ENCODE peak calls at places on chromosomes 11 and 22, in eight cellular contexts. One of them, this sample, is unnamed.

GRCh38 chr11:104490182-104490581 is 326.2 kb upstream of the PDGFD start:
- DNase-seq in GM23338: peak; percentile 21
- DNase-seq in OCI-LY7: no peak
- DNase-seq in aorta: no peak
- DNase-seq in naive thymus-derived CD4-positive, alpha-beta T cell: no peak
- DNase-seq in PC-9: no peak
- DNase-seq in upper lobe of right lung: no peak
- DNase-seq in lung: no peak
- DNase-seq in this sample: no peak

GRCh38 chr22:48577691-48578090 is 1250.0 kb downstream of the BRD1 start:
- DNase-seq in upper lobe of right lung: no peak
- DNase-seq in aorta: peak; percentile 23
- DNase-seq in GM23338: no peak
- DNase-seq in OCI-LY7: no peak
- DNase-seq in naive thymus-derived CD4-positive, alpha-beta T cell: no peak
- DNase-seq in lung: no peak
- DNase-seq in PC-9: no peak
- DNase-seq in this sample: no peak

GRCh38 chr11:78419327-78419726 is 1.7 kb upstream of the GAB2 start:
- DNase-seq in lung: peak; percentile 56
- DNase-seq in OCI-LY7: no peak
- DNase-seq in upper lobe of right lung: no peak
- DNase-seq in aorta: peak; percentile 84
- DNase-seq in naive thymus-derived CD4-positive, alpha-beta T cell: no peak
- DNase-seq in PC-9: peak; percentile 45
- DNase-seq in GM23338: no peak
- DNase-seq in this sample: no peak

GRCh38 chr11:43547900-43548381 is 132.6 kb upstream of the HSD17B12 start:
- DNase-seq in PC-9: no peak
- DNase-seq in naive thymus-derived CD4-positive, alpha-beta T cell: peak; percentile 13
- DNase-seq in aorta: no peak
- DNase-seq in lung: no peak
- DNase-seq in OCI-LY7: no peak
- DNase-seq in upper lobe of right lung: no peak
- DNase-seq in GM23338: peak; percentile 72
- DNase-seq in this sample: no peak

GRCh38 chr11:126599498-126599897 is 244.0 kb downstream of the ST3GAL4 start:
- DNase-seq in upper lobe of right lung: no peak
- DNase-seq in GM23338: no peak
- DNase-seq in naive thymus-derived CD4-positive, alpha-beta T cell: no peak
- DNase-seq in OCI-LY7: no peak
- DNase-seq in lung: no peak
- DNase-seq in PC-9: no peak
- DNase-seq in aorta: no peak
- DNase-seq in this sample: no peak

GRCh38 chr11:128692750-128693578 is 908 bp upstream of the FLI1 start:
- DNase-seq in upper lobe of right lung: peak; percentile 73
- DNase-seq in PC-9: no peak
- DNase-seq in lung: no peak
- DNase-seq in OCI-LY7: peak; percentile 42
- DNase-seq in GM23338: peak; percentile 63
- DNase-seq in naive thymus-derived CD4-positive, alpha-beta T cell: peak; percentile 27
- DNase-seq in aorta: peak; percentile 71
- DNase-seq in this sample: peak; percentile 51

GRCh38 chr22:39251762-39252460 is 7.1 kb upstream of the PDGFB start:
- DNase-seq in OCI-LY7: no peak
- DNase-seq in PC-9: peak; percentile 89
- DNase-seq in upper lobe of right lung: no peak
- DNase-seq in GM23338: no peak
- DNase-seq in naive thymus-derived CD4-positive, alpha-beta T cell: no peak
- DNase-seq in lung: no peak
- DNase-seq in aorta: no peak
- DNase-seq in this sample: peak; percentile 54

GRCh38 chr11:203056-203944 is 3.9 kb downstream of the BET1L start:
- DNase-seq in aorta: peak; percentile 17
- DNase-seq in lung: peak; percentile 25
- DNase-seq in upper lobe of right lung: peak; percentile 48
- DNase-seq in naive thymus-derived CD4-positive, alpha-beta T cell: no peak
- DNase-seq in PC-9: no peak
- DNase-seq in OCI-LY7: no peak
- DNase-seq in GM23338: no peak
- DNase-seq in this sample: no peak

GRCh38 chr22:41243361-41243760 is 2.6 kb upstream of the CHADL start:
- DNase-seq in upper lobe of right lung: no peak
- DNase-seq in lung: no peak
- DNase-seq in PC-9: no peak
- DNase-seq in naive thymus-derived CD4-positive, alpha-beta T cell: no peak
- DNase-seq in OCI-LY7: no peak
- DNase-seq in aorta: no peak
- DNase-seq in GM23338: no peak
- DNase-seq in this sample: peak; percentile 44

GRCh38 chr22:46591890-46592289 is 28.3 kb upstream of the GRAMD4 start:
- DNase-seq in naive thymus-derived CD4-positive, alpha-beta T cell: no peak
- DNase-seq in GM23338: no peak
- DNase-seq in OCI-LY7: no peak
- DNase-seq in aorta: peak; percentile 52
- DNase-seq in lung: no peak
- DNase-seq in PC-9: no peak
- DNase-seq in upper lobe of right lung: no peak
- DNase-seq in this sample: no peak

GRCh38 chr11:47726878-47727514 is 11.8 kb upstream of the AGBL2 start:
- DNase-seq in aorta: no peak
- DNase-seq in OCI-LY7: no peak
- DNase-seq in PC-9: no peak
- DNase-seq in upper lobe of right lung: no peak
- DNase-seq in GM23338: no peak
- DNase-seq in lung: no peak
- DNase-seq in naive thymus-derived CD4-positive, alpha-beta T cell: no peak
- DNase-seq in this sample: no peak

GRCh38 chr11:34050536-34050935 is 995 bp upstream of the CAPRIN1 start:
- DNase-seq in GM23338: no peak
- DNase-seq in lung: no peak
- DNase-seq in PC-9: no peak
- DNase-seq in naive thymus-derived CD4-positive, alpha-beta T cell: no peak
- DNase-seq in OCI-LY7: peak; percentile 13
- DNase-seq in upper lobe of right lung: no peak
- DNase-seq in aorta: no peak
- DNase-seq in this sample: no peak

GRCh38 chr11:4704054-4704789 is at the start of gene MMP26:
- DNase-seq in upper lobe of right lung: no peak
- DNase-seq in lung: no peak
- DNase-seq in PC-9: no peak
- DNase-seq in aorta: no peak
- DNase-seq in naive thymus-derived CD4-positive, alpha-beta T cell: no peak
- DNase-seq in GM23338: peak; percentile 69
- DNase-seq in OCI-LY7: no peak
- DNase-seq in this sample: no peak

GRCh38 chr11:110921742-110922200 is 209.5 kb upstream of the ARHGAP20 start:
- DNase-seq in OCI-LY7: no peak
- DNase-seq in PC-9: peak; percentile 58
- DNase-seq in GM23338: peak; percentile 32
- DNase-seq in upper lobe of right lung: no peak
- DNase-seq in naive thymus-derived CD4-positive, alpha-beta T cell: no peak
- DNase-seq in aorta: peak; percentile 46
- DNase-seq in lung: peak; percentile 32
- DNase-seq in this sample: no peak

GRCh38 chr22:49094858-49095257 is 732.8 kb downstream of the BRD1 start:
- DNase-seq in aorta: peak; percentile 16
- DNase-seq in PC-9: no peak
- DNase-seq in GM23338: no peak
- DNase-seq in naive thymus-derived CD4-positive, alpha-beta T cell: no peak
- DNase-seq in lung: no peak
- DNase-seq in OCI-LY7: no peak
- DNase-seq in upper lobe of right lung: no peak
- DNase-seq in this sample: no peak

GRCh38 chr11:13284776-13285588 is 7.4 kb downstream of the BMAL1 start:
- DNase-seq in naive thymus-derived CD4-positive, alpha-beta T cell: no peak
- DNase-seq in GM23338: no peak
- DNase-seq in OCI-LY7: no peak
- DNase-seq in lung: no peak
- DNase-seq in aorta: no peak
- DNase-seq in PC-9: no peak
- DNase-seq in upper lobe of right lung: no peak
- DNase-seq in this sample: no peak
- H3K4me1 ChIP-seq in naive thymus-derived CD4-positive, alpha-beta T cell: peaks cover 43% of the 10 kb centered on the region
- H3K4me1 ChIP-seq in GM23338: peaks cover 10% of the 10 kb centered on the region
- H3K4me1 ChIP-seq in OCI-LY7: no peaks in the 10 kb centered on the region
- H3K4me1 ChIP-seq in lung: peaks cover 8% of the 10 kb centered on the region
- H3K4me1 ChIP-seq in aorta: peaks cover 10% of the 10 kb centered on the region
- H3K4me1 ChIP-seq in PC-9: no peaks in the 10 kb centered on the region
- H3K4me1 ChIP-seq in upper lobe of right lung: peaks cover 9% of the 10 kb centered on the region
- H3K4me1 ChIP-seq in this sample: peaks cover 5% of the 10 kb centered on the region

GRCh38 chr22:23591846-23592245 is 11.8 kb upstream of the IGLL1 start:
- DNase-seq in GM23338: no peak
- DNase-seq in aorta: no peak
- DNase-seq in naive thymus-derived CD4-positive, alpha-beta T cell: no peak
- DNase-seq in upper lobe of right lung: no peak
- DNase-seq in OCI-LY7: no peak
- DNase-seq in PC-9: no peak
- DNase-seq in lung: no peak
- DNase-seq in this sample: no peak

DNA sequence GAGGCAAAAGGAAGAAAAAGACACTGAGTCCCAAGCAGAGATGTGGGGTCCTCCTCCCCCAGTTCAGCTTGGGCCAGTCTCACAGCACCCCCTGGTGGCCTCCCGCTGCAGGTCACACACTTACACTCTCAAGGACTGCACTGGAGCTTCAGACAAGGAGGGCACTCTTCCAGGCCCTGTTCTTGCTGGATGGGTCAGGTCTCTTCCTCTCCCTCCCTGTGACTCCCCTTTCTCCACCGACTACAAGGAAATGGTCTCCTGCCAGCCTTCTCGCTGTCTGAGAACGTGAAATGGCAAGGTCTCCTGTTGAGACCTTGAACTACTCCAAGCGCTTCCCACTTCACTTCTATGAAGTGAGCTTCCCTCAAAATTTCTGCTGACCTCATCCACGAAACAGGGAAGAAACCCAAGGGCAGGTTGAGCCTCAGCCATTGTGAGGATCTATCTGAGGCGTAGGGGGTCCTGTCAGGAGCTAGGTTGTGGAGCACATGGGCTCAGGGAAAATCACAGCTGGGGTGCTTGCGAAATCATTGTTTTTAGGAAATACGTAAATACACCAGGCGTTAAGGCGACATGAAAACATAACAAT is 11.2 kb upstream of the IGLL1 start:
- DNase-seq in lung: peak; percentile 47
- DNase-seq in aorta: peak; percentile 62
- DNase-seq in upper lobe of right lung: peak; percentile 78
- DNase-seq in PC-9: no peak
- DNase-seq in OCI-LY7: peak; percentile 66
- DNase-seq in naive thymus-derived CD4-positive, alpha-beta T cell: peak; percentile 46
- DNase-seq in GM23338: peak; percentile 85
- DNase-seq in this sample: peak; percentile 66
- H3K36me3 ChIP-seq in lung: no peaks in the 10 kb centered on the region
- H3K36me3 ChIP-seq in aorta: no peaks in the 10 kb centered on the region
- H3K36me3 ChIP-seq in upper lobe of right lung: no peaks in the 10 kb centered on the region
- H3K36me3 ChIP-seq in PC-9: no peaks in the 10 kb centered on the region
- H3K36me3 ChIP-seq in OCI-LY7: no peaks in the 10 kb centered on the region
- H3K36me3 ChIP-seq in naive thymus-derived CD4-positive, alpha-beta T cell: no peaks in the 10 kb centered on the region
- H3K36me3 ChIP-seq in GM23338: no peaks in the 10 kb centered on the region
- H3K36me3 ChIP-seq in this sample: no peaks in the 10 kb centered on the region

GRCh38 chr11:65045061-65045460 is 4.1 kb downstream of the SAC3D1 start:
- DNase-seq in naive thymus-derived CD4-positive, alpha-beta T cell: no peak
- DNase-seq in upper lobe of right lung: no peak
- DNase-seq in aorta: no peak
- DNase-seq in PC-9: no peak
- DNase-seq in OCI-LY7: no peak
- DNase-seq in GM23338: no peak
- DNase-seq in lung: no peak
- DNase-seq in this sample: no peak

GRCh38 chr11:65047581-65048422 is 6.8 kb downstream of the SAC3D1 start:
- DNase-seq in aorta: peak; percentile 61
- DNase-seq in upper lobe of right lung: no peak
- DNase-seq in naive thymus-derived CD4-positive, alpha-beta T cell: no peak
- DNase-seq in OCI-LY7: no peak
- DNase-seq in PC-9: no peak
- DNase-seq in lung: no peak
- DNase-seq in GM23338: peak; percentile 58
- DNase-seq in this sample: no peak

GRCh38 chr11:65042899-65043298 is 1.9 kb downstream of the SAC3D1 start:
- DNase-seq in GM23338: no peak
- DNase-seq in lung: no peak
- DNase-seq in OCI-LY7: no peak
- DNase-seq in upper lobe of right lung: no peak
- DNase-seq in aorta: no peak
- DNase-seq in naive thymus-derived CD4-positive, alpha-beta T cell: no peak
- DNase-seq in PC-9: peak; percentile 32
- DNase-seq in this sample: no peak

GRCh38 chr11:65043881-65044501 is 3.0 kb downstream of the SAC3D1 start:
- DNase-seq in upper lobe of right lung: peak; percentile 76
- DNase-seq in aorta: peak; percentile 78
- DNase-seq in OCI-LY7: no peak
- DNase-seq in lung: peak; percentile 80
- DNase-seq in PC-9: peak; percentile 42
- DNase-seq in naive thymus-derived CD4-positive, alpha-beta T cell: no peak
- DNase-seq in GM23338: no peak
- DNase-seq in this sample: no peak

DNA sequence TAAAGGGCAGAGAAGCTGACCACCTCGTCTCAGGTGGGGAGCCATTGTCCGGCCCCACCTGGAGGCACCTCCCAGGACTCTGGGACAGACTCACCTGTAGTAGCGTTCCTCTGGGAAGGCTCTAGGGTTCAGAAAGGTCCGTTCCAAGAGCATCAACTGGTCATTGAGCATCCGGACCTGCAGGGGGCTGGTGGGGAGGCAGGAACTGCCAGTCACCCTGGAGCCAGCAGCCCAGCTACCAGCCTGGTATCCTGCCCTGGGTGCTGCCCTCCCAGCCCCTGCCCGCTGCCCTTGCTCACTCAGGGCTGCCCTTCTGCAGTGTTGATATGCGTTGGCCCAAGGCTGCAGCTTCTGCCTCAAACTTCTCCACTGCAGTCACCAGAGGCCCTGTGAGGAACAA is 4.7 kb downstream of the SAC3D1 start:
- DNase-seq in naive thymus-derived CD4-positive, alpha-beta T cell: no peak
- DNase-seq in upper lobe of right lung: no peak
- DNase-seq in OCI-LY7: no peak
- DNase-seq in PC-9: no peak
- DNase-seq in GM23338: peak; percentile 28
- DNase-seq in lung: no peak
- DNase-seq in aorta: no peak
- DNase-seq in this sample: no peak
- H3K27ac ChIP-seq in naive thymus-derived CD4-positive, alpha-beta T cell: peak overlapping the region; percentile 27
- H3K27ac ChIP-seq in upper lobe of right lung: no peak overlapping the region
- H3K27ac ChIP-seq in OCI-LY7: no peak overlapping the region
- H3K27ac ChIP-seq in PC-9: no peak overlapping the region
- H3K27ac ChIP-seq in GM23338: no peak overlapping the region
- H3K27ac ChIP-seq in lung: no peak overlapping the region
- H3K27ac ChIP-seq in aorta: no peak overlapping the region
- H3K27ac ChIP-seq in this sample: no peak overlapping the region

DNA sequence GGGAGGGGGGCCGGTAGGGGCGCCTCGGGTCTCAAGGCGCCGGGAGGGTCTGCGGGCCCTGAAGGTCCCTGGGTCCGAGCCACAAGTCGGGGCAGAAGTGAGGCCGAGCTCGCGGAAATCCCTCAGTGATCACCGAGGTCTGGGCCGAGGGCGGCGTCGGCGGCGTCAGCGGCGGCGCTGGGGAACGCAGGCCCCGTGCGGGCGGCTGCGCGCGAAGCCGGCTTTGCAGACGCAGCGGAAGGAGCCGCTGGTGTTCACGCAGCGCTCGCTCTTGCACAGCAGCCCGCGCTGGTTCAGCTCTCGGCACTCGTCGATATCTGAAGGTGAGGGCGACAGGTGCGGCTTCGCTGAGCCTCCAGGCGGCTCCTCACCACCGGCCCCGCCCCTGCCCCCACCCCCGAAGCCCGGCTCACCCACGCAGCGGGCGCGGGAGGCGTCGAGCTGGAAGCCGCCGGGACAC is 14.1 kb downstream of the SCYL1 start:
- DNase-seq in naive thymus-derived CD4-positive, alpha-beta T cell: no peak
- DNase-seq in PC-9: no peak
- DNase-seq in GM23338: peak; percentile 78
- DNase-seq in aorta: no peak
- DNase-seq in OCI-LY7: no peak
- DNase-seq in lung: no peak
- DNase-seq in upper lobe of right lung: no peak
- DNase-seq in this sample: no peak
- H3K4me1 ChIP-seq in naive thymus-derived CD4-positive, alpha-beta T cell: peaks cover 12% of the 10 kb centered on the region
- H3K4me1 ChIP-seq in PC-9: peaks cover 17% of the 10 kb centered on the region
- H3K4me1 ChIP-seq in GM23338: peaks cover 5% of the 10 kb centered on the region
- H3K4me1 ChIP-seq in aorta: no peaks in the 10 kb centered on the region
- H3K4me1 ChIP-seq in OCI-LY7: peaks cover 20% of the 10 kb centered on the region
- H3K4me1 ChIP-seq in lung: peaks cover 12% of the 10 kb centered on the region
- H3K4me1 ChIP-seq in upper lobe of right lung: peaks cover 24% of the 10 kb centered on the region
- H3K4me1 ChIP-seq in this sample: peaks cover 19% of the 10 kb centered on the region